ENCODE peak calls at places on chromosomes 7 and 10, in four cellular contexts. One of them, this sample, is unnamed.

GRCh38 chr7:44324204-44325126 is 929 bp downstream of the CAMK2B start:
- DNase-seq in K562: no peak
- DNase-seq in GM12878: no peak
- DNase-seq in HepG2: no peak
- DNase-seq in this sample: peak

GRCh38 chr7:102170417-102170970 is 116.2 kb upstream of the SH2B2 start:
- DNase-seq in GM12878: no peak
- DNase-seq in K562: no peak
- DNase-seq in HepG2: no peak
- DNase-seq in this sample: no peak

GRCh38 chr7:42573904-42574692 is 337.1 kb upstream of the GLI3 start:
- DNase-seq in GM12878: no peak
- DNase-seq in HepG2: no peak
- DNase-seq in K562: no peak
- DNase-seq in this sample: no peak

GRCh38 chr10:35707642-35708425 is 65.7 kb upstream of the FZD8 start:
- DNase-seq in GM12878: no peak
- DNase-seq in HepG2: no peak
- DNase-seq in K562: no peak
- DNase-seq in this sample: no peak

GRCh38 chr7:131008840-131009651 is 275.0 kb upstream of the KLF14 start:
- DNase-seq in GM12878: no peak
- DNase-seq in K562: no peak
- DNase-seq in HepG2: no peak
- DNase-seq in this sample: no peak

GRCh38 chr7:103547451-103548284 is 101.7 kb upstream of the SLC26A5 start:
- DNase-seq in HepG2: no peak
- DNase-seq in K562: no peak
- DNase-seq in GM12878: no peak
- DNase-seq in this sample: no peak

GRCh38 chr10:19819419-19820033 is 3.3 kb downstream of the PLXDC2 start:
- DNase-seq in GM12878: no peak
- DNase-seq in HepG2: peak
- DNase-seq in K562: peak
- DNase-seq in this sample: no peak

GRCh38 chr7:18405731-18406130 is 89.8 kb upstream of the HDAC9 start:
- DNase-seq in HepG2: no peak
- DNase-seq in GM12878: no peak
- DNase-seq in K562: no peak
- DNase-seq in this sample: no peak

GRCh38 chr7:119197872-119198527 is 973.5 kb downstream of the ANKRD7 start:
- DNase-seq in GM12878: peak
- DNase-seq in K562: peak
- DNase-seq in HepG2: peak
- DNase-seq in this sample: peak

GRCh38 chr10:131212763-131213325 is 98.7 kb downstream of the TCERG1L start:
- DNase-seq in GM12878: no peak
- DNase-seq in HepG2: no peak
- DNase-seq in K562: no peak
- DNase-seq in this sample: no peak

GRCh38 chr7:151711906-151712771 is 164.8 kb downstream of the PRKAG2 start:
- DNase-seq in GM12878: no peak
- DNase-seq in HepG2: no peak
- DNase-seq in K562: no peak
- DNase-seq in this sample: no peak

GRCh38 chr7:47581821-47582747 is at the start of gene TNS3:
- DNase-seq in HepG2: no peak
- DNase-seq in GM12878: no peak
- DNase-seq in K562: no peak
- DNase-seq in this sample: peak

GRCh38 chr10:1824928-1825327 is 87.6 kb upstream of the ADARB2 start:
- DNase-seq in HepG2: no peak
- DNase-seq in GM12878: no peak
- DNase-seq in K562: no peak
- DNase-seq in this sample: no peak

GRCh38 chr10:116808706-116809105 is 40.6 kb upstream of the ENO4 start:
- DNase-seq in K562: no peak
- DNase-seq in GM12878: no peak
- DNase-seq in HepG2: no peak
- DNase-seq in this sample: no peak

GRCh38 chr7:122604251-122604650 is 94.7 kb downstream of the RNF133 start:
- DNase-seq in HepG2: no peak
- DNase-seq in K562: no peak
- DNase-seq in GM12878: no peak
- DNase-seq in this sample: no peak

GRCh38 chr10:93548376-93549071 is 17.9 kb upstream of the FFAR4 start:
- DNase-seq in GM12878: no peak
- DNase-seq in K562: no peak
- DNase-seq in HepG2: no peak
- DNase-seq in this sample: no peak

GRCh38 chr10:132942101-132942739 is at the start of gene CFAP46:
- DNase-seq in HepG2: no peak
- DNase-seq in GM12878: no peak
- DNase-seq in K562: no peak
- DNase-seq in this sample: no peak

GRCh38 chr7:155422599-155423336 is 35.2 kb upstream of the EN2 start:
- DNase-seq in HepG2: no peak
- DNase-seq in GM12878: no peak
- DNase-seq in K562: no peak
- DNase-seq in this sample: no peak

GRCh38 chr7:129341212-129341611 is 93.0 kb upstream of the STRIP2 start:
- DNase-seq in HepG2: no peak
- DNase-seq in K562: no peak
- DNase-seq in GM12878: no peak
- DNase-seq in this sample: no peak

GRCh38 chr7:4006687-4007086 is 675.4 kb upstream of the FOXK1 start:
- DNase-seq in K562: no peak
- DNase-seq in GM12878: no peak
- DNase-seq in HepG2: peak
- DNase-seq in this sample: no peak

GRCh38 chr10:7260412-7260900 is 150.4 kb downstream of the SFMBT2 start:
- DNase-seq in K562: peak
- DNase-seq in GM12878: peak
- DNase-seq in HepG2: peak
- DNase-seq in this sample: peak

GRCh38 chr10:22681783-22682183 is 32.6 kb downstream of the PIP4K2A start:
- DNase-seq in HepG2: peak
- DNase-seq in K562: peak
- DNase-seq in GM12878: no peak
- DNase-seq in this sample: no peak

GRCh38 chr10:132988988-132989387 is 46.6 kb upstream of the CFAP46 start:
- DNase-seq in HepG2: no peak
- DNase-seq in K562: no peak
- DNase-seq in GM12878: no peak
- DNase-seq in this sample: no peak

GRCh38 chr7:99224263-99224947 is 16.5 kb upstream of the KPNA7 start:
- DNase-seq in K562: peak
- DNase-seq in HepG2: peak
- DNase-seq in GM12878: peak
- DNase-seq in this sample: no peak

GRCh38 chr10:66834802-66835201 is 91.0 kb upstream of the LRRTM3 start:
- DNase-seq in K562: no peak
- DNase-seq in GM12878: no peak
- DNase-seq in HepG2: no peak
- DNase-seq in this sample: no peak

GRCh38 chr10:35336084-35336831 is at the start of gene CCNY:
- DNase-seq in HepG2: peak
- DNase-seq in GM12878: no peak
- DNase-seq in K562: peak
- DNase-seq in this sample: peak

GRCh38 chr10:122707535-122707934 is 7.9 kb upstream of the C10orf120 start:
- DNase-seq in GM12878: no peak
- DNase-seq in HepG2: no peak
- DNase-seq in K562: no peak
- DNase-seq in this sample: no peak

GRCh38 chr10:68795886-68796532 is 31.3 kb upstream of the STOX1 start:
- DNase-seq in K562: no peak
- DNase-seq in GM12878: no peak
- DNase-seq in HepG2: no peak
- DNase-seq in this sample: no peak

GRCh38 chr10:68800196-68800595 is 27.1 kb upstream of the STOX1 start:
- DNase-seq in HepG2: no peak
- DNase-seq in GM12878: no peak
- DNase-seq in K562: no peak
- DNase-seq in this sample: no peak

GRCh38 chr10:68792115-68792514 is 35.2 kb upstream of the STOX1 start:
- DNase-seq in HepG2: no peak
- DNase-seq in GM12878: no peak
- DNase-seq in K562: no peak
- DNase-seq in this sample: no peak

DNA sequence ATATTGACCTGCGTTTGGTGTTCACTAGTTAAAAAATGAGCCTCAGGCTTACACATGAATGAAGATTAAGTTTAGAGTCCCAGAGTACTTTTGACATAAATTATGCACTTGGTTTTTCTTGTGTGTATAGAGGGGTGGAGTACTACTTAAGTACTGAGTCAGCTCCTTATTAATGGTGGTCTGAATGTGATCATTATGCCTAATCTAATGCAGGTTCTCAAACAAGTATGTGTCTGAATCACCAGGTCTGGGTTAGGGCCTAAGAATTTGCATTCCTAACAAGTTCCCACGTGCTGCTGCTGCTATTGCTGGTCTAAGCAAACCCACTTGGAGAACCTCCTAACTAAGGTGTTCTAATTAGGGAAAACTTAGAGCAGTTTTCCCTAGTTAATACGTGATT is 30.7 kb upstream of the STOX1 start:
- DNase-seq in K562: no peak
- DNase-seq in HepG2: no peak
- DNase-seq in GM12878: no peak
- DNase-seq in this sample: no peak
- TF ChIP-seq FOXK2 in K562: no peak
- TF ChIP-seq FOXK2 in HepG2: no peak
- TF ChIP-seq FOXK2 in GM12878: no peak
- TF ChIP-seq FOXK2 in this sample: no peak

GRCh38 chr10:42954776-42955492 is 121.9 kb upstream of the RET start:
- DNase-seq in K562: no peak
- DNase-seq in HepG2: no peak
- DNase-seq in GM12878: no peak
- DNase-seq in this sample: no peak
- TF ChIP-seq FOXK2 in K562: no peak
- TF ChIP-seq FOXK2 in HepG2: no peak
- TF ChIP-seq FOXK2 in GM12878: no peak
- TF ChIP-seq FOXK2 in this sample: no peak

DNA sequence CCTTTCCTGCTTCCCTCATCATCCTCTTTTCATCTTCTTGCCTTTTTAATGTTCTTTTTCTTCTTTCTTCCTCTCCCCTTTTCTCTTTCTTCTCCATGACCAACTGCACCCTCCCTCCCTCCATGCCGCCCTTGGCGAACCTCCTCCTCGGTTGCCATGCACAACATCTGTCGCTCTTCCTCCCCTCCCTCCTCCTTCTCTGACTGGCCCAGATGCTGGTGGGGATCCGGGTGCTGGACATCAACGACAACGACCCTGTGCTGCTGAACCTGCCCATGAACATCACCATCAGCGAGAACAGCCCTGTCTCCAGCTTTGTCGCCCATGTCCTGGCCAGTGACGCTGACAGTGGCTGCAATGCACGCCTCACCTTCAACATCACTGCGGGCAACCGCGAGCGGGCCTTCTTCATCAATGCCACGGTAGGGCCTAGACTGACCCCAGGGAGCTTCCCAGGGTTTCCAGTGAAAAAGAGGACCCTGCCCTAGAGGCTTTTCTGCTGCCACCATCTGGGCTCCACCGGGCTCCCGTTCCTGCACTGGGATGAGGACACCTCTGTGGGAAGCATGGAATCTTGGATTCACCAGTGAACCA is 11.5 kb upstream of the VSIR start:
- DNase-seq in GM12878: no peak
- DNase-seq in K562: no peak
- DNase-seq in HepG2: no peak
- DNase-seq in this sample: no peak
- TF ChIP-seq FOXK2 in GM12878: no peak
- TF ChIP-seq FOXK2 in K562: no peak
- TF ChIP-seq FOXK2 in HepG2: no peak
- TF ChIP-seq FOXK2 in this sample: no peak

GRCh38 chr10:79202188-79203013 is 133.6 kb downstream of the ZMIZ1 start:
- DNase-seq in GM12878: no peak
- DNase-seq in HepG2: peak
- DNase-seq in K562: peak
- DNase-seq in this sample: peak
- TF ChIP-seq FOXK2 in GM12878: no peak
- TF ChIP-seq FOXK2 in HepG2: no peak
- TF ChIP-seq FOXK2 in K562: no peak
- TF ChIP-seq FOXK2 in this sample: no peak

GRCh38 chr10:21524526-21525366 is 736 bp downstream of the SKIDA1 start:
- DNase-seq in K562: no peak
- DNase-seq in GM12878: no peak
- DNase-seq in HepG2: peak
- DNase-seq in this sample: no peak

GRCh38 chr10:21526952-21527633 is 1.6 kb upstream of the SKIDA1 start:
- DNase-seq in GM12878: no peak
- DNase-seq in K562: peak
- DNase-seq in HepG2: peak
- DNase-seq in this sample: no peak

GRCh38 chr10:21526184-21526951 is 886 bp upstream of the SKIDA1 start:
- DNase-seq in GM12878: no peak
- DNase-seq in HepG2: peak
- DNase-seq in K562: peak
- DNase-seq in this sample: peak

GRCh38 chr10:21524131-21524525 is 1.4 kb downstream of the SKIDA1 start:
- DNase-seq in GM12878: no peak
- DNase-seq in K562: no peak
- DNase-seq in HepG2: no peak
- DNase-seq in this sample: no peak

GRCh38 chr10:21525367-21526183 is at the start of gene SKIDA1:
- DNase-seq in K562: peak
- DNase-seq in GM12878: no peak
- DNase-seq in HepG2: peak
- DNase-seq in this sample: peak
- TF ChIP-seq FOXK2 in K562: peak
- TF ChIP-seq FOXK2 in GM12878: peak
- TF ChIP-seq FOXK2 in HepG2: peak
- TF ChIP-seq FOXK2 in this sample: peak

GRCh38 chr7:25615603-25616002 is 387.3 kb upstream of the NPVF start:
- DNase-seq in HepG2: no peak
- DNase-seq in K562: no peak
- DNase-seq in GM12878: no peak
- DNase-seq in this sample: no peak
- TF ChIP-seq FOXK2 in HepG2: no peak
- TF ChIP-seq FOXK2 in K562: no peak
- TF ChIP-seq FOXK2 in GM12878: no peak
- TF ChIP-seq FOXK2 in this sample: no peak

This sample was measured in HEK293T.